ENCODE peak calls at places on chromosomes 13 and 19, in eight cellular contexts. One of them, this sample, is unnamed.

GRCh38 chr19:17107546-17108452 is 32.2 kb downstream of the MYO9B start:
- DNase-seq in NAMALWA: no peak
- DNase-seq in CD8-positive, alpha-beta T cell: no peak
- DNase-seq in BE2C: peak; percentile 80
- DNase-seq in NCI-H1930: no peak
- DNase-seq in right cardiac atrium: peak; percentile 97
- DNase-seq in fibroblast of gingiva: peak; percentile 95
- DNase-seq in EH: peak; percentile 99
- DNase-seq in this sample: peak; percentile 98

GRCh38 chr19:15452111-15453047 is 2.6 kb upstream of the WIZ start:
- DNase-seq in NAMALWA: peak; percentile 81
- DNase-seq in CD8-positive, alpha-beta T cell: peak; percentile 25
- DNase-seq in BE2C: peak; percentile 99
- DNase-seq in NCI-H1930: peak; percentile 54
- DNase-seq in right cardiac atrium: peak; percentile 96
- DNase-seq in fibroblast of gingiva: peak; percentile 78
- DNase-seq in EH: peak; percentile 85
- DNase-seq in this sample: peak; percentile 85

GRCh38 chr19:11227201-11227886 is 12.1 kb upstream of the ANGPTL8 start:
- DNase-seq in NAMALWA: peak; percentile 75
- DNase-seq in CD8-positive, alpha-beta T cell: no peak
- DNase-seq in BE2C: peak; percentile 45
- DNase-seq in NCI-H1930: no peak
- DNase-seq in right cardiac atrium: no peak
- DNase-seq in fibroblast of gingiva: no peak
- DNase-seq in EH: no peak
- DNase-seq in this sample: no peak

GRCh38 chr19:9009935-9010651 is at the start of gene MUC16:
- DNase-seq in NAMALWA: no peak
- DNase-seq in CD8-positive, alpha-beta T cell: no peak
- DNase-seq in BE2C: no peak
- DNase-seq in NCI-H1930: no peak
- DNase-seq in right cardiac atrium: no peak
- DNase-seq in fibroblast of gingiva: no peak
- DNase-seq in EH: no peak
- DNase-seq in this sample: no peak

GRCh38 chr13:76680112-76680511 is 206.1 kb downstream of the KCTD12 start:
- DNase-seq in NAMALWA: no peak
- DNase-seq in CD8-positive, alpha-beta T cell: no peak
- DNase-seq in BE2C: no peak
- DNase-seq in NCI-H1930: no peak
- DNase-seq in right cardiac atrium: no peak
- DNase-seq in fibroblast of gingiva: no peak
- DNase-seq in EH: no peak
- DNase-seq in this sample: no peak

GRCh38 chr19:17677002-17677401 is 11.2 kb downstream of the UNC13A start:
- DNase-seq in NAMALWA: peak; percentile 36
- DNase-seq in CD8-positive, alpha-beta T cell: no peak
- DNase-seq in BE2C: no peak
- DNase-seq in NCI-H1930: no peak
- DNase-seq in right cardiac atrium: no peak
- DNase-seq in fibroblast of gingiva: no peak
- DNase-seq in EH: no peak
- DNase-seq in this sample: no peak

GRCh38 chr19:12834976-12835757 is 788 bp upstream of the RTBDN start:
- DNase-seq in NAMALWA: peak; percentile 79
- DNase-seq in CD8-positive, alpha-beta T cell: peak; percentile 29
- DNase-seq in BE2C: peak; percentile 72
- DNase-seq in NCI-H1930: no peak
- DNase-seq in right cardiac atrium: peak; percentile 31
- DNase-seq in fibroblast of gingiva: no peak
- DNase-seq in EH: no peak
- DNase-seq in this sample: peak; percentile 45

GRCh38 chr13:29888306-29888705 is 37.9 kb upstream of the UBL3 start:
- DNase-seq in NAMALWA: no peak
- DNase-seq in CD8-positive, alpha-beta T cell: no peak
- DNase-seq in BE2C: no peak
- DNase-seq in NCI-H1930: no peak
- DNase-seq in right cardiac atrium: no peak
- DNase-seq in fibroblast of gingiva: no peak
- DNase-seq in EH: peak; percentile 39
- DNase-seq in this sample: no peak

GRCh38 chr13:102608944-102609343 is 12.2 kb downstream of the TPP2 start:
- DNase-seq in NAMALWA: no peak
- DNase-seq in CD8-positive, alpha-beta T cell: no peak
- DNase-seq in BE2C: no peak
- DNase-seq in NCI-H1930: no peak
- DNase-seq in right cardiac atrium: no peak
- DNase-seq in fibroblast of gingiva: no peak
- DNase-seq in EH: no peak
- DNase-seq in this sample: no peak

GRCh38 chr19:11766597-11767591 is at the start of gene ZNF441:
- DNase-seq in NAMALWA: peak; percentile 96
- DNase-seq in CD8-positive, alpha-beta T cell: peak; percentile 90
- DNase-seq in BE2C: peak; percentile 99
- DNase-seq in NCI-H1930: peak; percentile 77
- DNase-seq in right cardiac atrium: peak; percentile 98
- DNase-seq in fibroblast of gingiva: peak; percentile 95
- DNase-seq in EH: peak; percentile 96
- DNase-seq in this sample: peak; percentile 98

GRCh38 chr13:30907167-30907761 is 1.2 kb downstream of the MEDAG start:
- DNase-seq in NAMALWA: no peak
- DNase-seq in CD8-positive, alpha-beta T cell: no peak
- DNase-seq in BE2C: no peak
- DNase-seq in NCI-H1930: no peak
- DNase-seq in right cardiac atrium: no peak
- DNase-seq in fibroblast of gingiva: peak; percentile 46
- DNase-seq in EH: peak; percentile 77
- DNase-seq in this sample: peak; percentile 67

GRCh38 chr13:80296638-80297037 is 44.3 kb downstream of the SPRY2 start:
- DNase-seq in NAMALWA: no peak
- DNase-seq in CD8-positive, alpha-beta T cell: no peak
- DNase-seq in BE2C: no peak
- DNase-seq in NCI-H1930: no peak
- DNase-seq in right cardiac atrium: no peak
- DNase-seq in fibroblast of gingiva: no peak
- DNase-seq in EH: no peak
- DNase-seq in this sample: no peak

GRCh38 chr13:48626726-48627451 is 26.8 kb upstream of the CYSLTR2 start:
- DNase-seq in NAMALWA: no peak
- DNase-seq in CD8-positive, alpha-beta T cell: no peak
- DNase-seq in BE2C: no peak
- DNase-seq in NCI-H1930: no peak
- DNase-seq in right cardiac atrium: no peak
- DNase-seq in fibroblast of gingiva: no peak
- DNase-seq in EH: no peak
- DNase-seq in this sample: peak; percentile 35

GRCh38 chr19:3006075-3006767 is 22.9 kb downstream of the TLE2 start:
- DNase-seq in NAMALWA: peak; percentile 61
- DNase-seq in CD8-positive, alpha-beta T cell: peak; percentile 23
- DNase-seq in BE2C: no peak
- DNase-seq in NCI-H1930: no peak
- DNase-seq in right cardiac atrium: no peak
- DNase-seq in fibroblast of gingiva: no peak
- DNase-seq in EH: no peak
- DNase-seq in this sample: no peak

GRCh38 chr13:79237981-79238380 is 168.1 kb downstream of the RBM26 start:
- DNase-seq in NAMALWA: no peak
- DNase-seq in CD8-positive, alpha-beta T cell: no peak
- DNase-seq in BE2C: no peak
- DNase-seq in NCI-H1930: no peak
- DNase-seq in right cardiac atrium: no peak
- DNase-seq in fibroblast of gingiva: no peak
- DNase-seq in EH: no peak
- DNase-seq in this sample: no peak

GRCh38 chr19:5434351-5434917 is 20.8 kb upstream of the ZNRF4 start:
- DNase-seq in NAMALWA: no peak
- DNase-seq in CD8-positive, alpha-beta T cell: no peak
- DNase-seq in BE2C: no peak
- DNase-seq in NCI-H1930: no peak
- DNase-seq in right cardiac atrium: no peak
- DNase-seq in fibroblast of gingiva: no peak
- DNase-seq in EH: no peak
- DNase-seq in this sample: no peak

GRCh38 chr13:29527511-29527910 is 68.0 kb downstream of the SLC7A1 start:
- DNase-seq in NAMALWA: no peak
- DNase-seq in CD8-positive, alpha-beta T cell: no peak
- DNase-seq in BE2C: no peak
- DNase-seq in NCI-H1930: no peak
- DNase-seq in right cardiac atrium: no peak
- DNase-seq in fibroblast of gingiva: no peak
- DNase-seq in EH: no peak
- DNase-seq in this sample: no peak

GRCh38 chr19:39481229-39481545 is 549 bp downstream of the TIMM50 start:
- DNase-seq in NAMALWA: no peak
- DNase-seq in CD8-positive, alpha-beta T cell: no peak
- DNase-seq in BE2C: no peak
- DNase-seq in NCI-H1930: no peak
- DNase-seq in right cardiac atrium: no peak
- DNase-seq in fibroblast of gingiva: no peak
- DNase-seq in EH: peak; percentile 10
- DNase-seq in this sample: no peak

This sample was measured in astrocyte of the hippocampus.